ENCODE peak calls at places on chromosomes 6 and 20, in eight cellular contexts. T is Peyer's patch, H is ovary, G is heart left ventricle, E is testis, C is NB4, X is GM12892, F is H54. R is an unnamed sample.

GRCh38 chr6:155100087-155100486 is 105.0 kb downstream of the TIAM2 start:
- DNase-seq in C (no peak), X (no peak), E (peak), T (no peak), G (peak), H (no peak), F (no peak), R (no peak)

GRCh38 chr6:111565316-111566221 is 40.1 kb downstream of the TRAF3IP2 start:
- DNase-seq in X (no peak), G (no peak), E (no peak), C (peak), F (no peak), H (no peak), T (no peak), R (no peak)

GRCh38 chr6:19988555-19988954 is 151.4 kb downstream of the ID4 start:
- DNase-seq in E (no peak), G (no peak), F (no peak), H (no peak), T (no peak), X (no peak), C (peak), R (no peak)

GRCh38 chr20:31652917-31653385 is 15.2 kb downstream of the COX4I2 start:
- DNase-seq in F (no peak), G (no peak), X (no peak), H (no peak), E (no peak), T (no peak), C (no peak), R (no peak)

GRCh38 chr6:41582540-41582939 is 36.4 kb downstream of the FOXP4 start:
- DNase-seq in H (no peak), E (no peak), G (no peak), X (no peak), C (no peak), F (no peak), T (no peak), R (no peak)

GRCh38 chr6:90820436-90820835 is 233.6 kb upstream of the MAP3K7 start:
- DNase-seq in F (no peak), X (no peak), T (no peak), H (no peak), E (no peak), C (no peak), G (no peak), R (no peak)

GRCh38 chr20:19932170-19932667 is 84.9 kb upstream of the NAA20 start:
- DNase-seq in T (no peak), E (peak), X (no peak), H (peak), G (peak), F (no peak), C (no peak), R (no peak)

GRCh38 chr20:4519530-4519929 is 202.2 kb upstream of the PRND start:
- DNase-seq in F (no peak), H (no peak), G (no peak), E (peak), C (peak), X (peak), T (no peak), R (no peak)

GRCh38 chr6:62150048-62150663 is 135.9 kb downstream of the KHDRBS2 start:
- DNase-seq in T (no peak), X (no peak), E (peak), C (peak), F (no peak), H (no peak), G (no peak), R (no peak)

GRCh38 chr6:51972659-51973058 is 114.8 kb downstream of the PKHD1 start:
- DNase-seq in H (no peak), X (no peak), G (no peak), C (no peak), E (no peak), T (no peak), F (no peak), R (no peak)

GRCh38 chr6:162489406-162489976 is 238.1 kb downstream of the PRKN start:
- DNase-seq in G (no peak), H (no peak), F (no peak), E (no peak), C (no peak), T (no peak), X (no peak), R (no peak)

GRCh38 chr20:53097371-53097770 is 125.2 kb downstream of the TSHZ2 start:
- DNase-seq in G (no peak), H (no peak), E (no peak), F (no peak), T (no peak), C (no peak), X (no peak), R (no peak)

GRCh38 chr6:132320007-132320406 is 81.3 kb downstream of the MOXD1 start:
- DNase-seq in H (no peak), X (no peak), E (no peak), G (no peak), C (no peak), T (no peak), F (no peak), R (no peak)

GRCh38 chr20:32727663-32728062 is 15.6 kb downstream of the COMMD7 start:
- DNase-seq in C (no peak), F (peak), E (no peak), T (no peak), G (no peak), X (no peak), H (no peak), R (no peak)

GRCh38 chr6:40803897-40804702 is 216.9 kb upstream of the LRFN2 start:
- DNase-seq in G (no peak), E (no peak), C (no peak), F (no peak), H (no peak), X (no peak), T (no peak), R (no peak)

GRCh38 chr6:112148103-112148502 is 60.7 kb downstream of the FAM229B start:
- DNase-seq in C (no peak), F (no peak), T (no peak), X (no peak), G (no peak), H (no peak), E (no peak), R (no peak)

GRCh38 chr6:108684809-108685329 is 124.2 kb downstream of the FOXO3 start:
- DNase-seq in G (no peak), X (no peak), T (no peak), F (no peak), H (no peak), C (no peak), E (no peak), R (no peak)

GRCh38 chr6:1613631-1614447 is 4.1 kb downstream of the FOXC1 start:
- DNase-seq in G (peak), F (no peak), H (no peak), X (no peak), C (peak), E (no peak), T (no peak), R (no peak)

GRCh38 chr20:58117944-58118343 is 110.5 kb downstream of the ANKRD60 start:
- DNase-seq in H (no peak), E (no peak), G (no peak), C (no peak), X (no peak), T (no peak), F (no peak), R (no peak)

GRCh38 chr6:33824461-33825154 is 20.8 kb upstream of the MLN start:
- DNase-seq in G (no peak), H (no peak), F (no peak), T (peak), X (no peak), E (no peak), C (no peak), R (no peak)

GRCh38 chr6:134983823-134984222 is 33.9 kb upstream of the ALDH8A1 start:
- DNase-seq in F (no peak), C (no peak), T (no peak), E (no peak), X (no peak), G (no peak), H (no peak), R (no peak)

GRCh38 chr6:162032620-162033019 is 694.9 kb downstream of the PRKN start:
- DNase-seq in H (no peak), F (no peak), C (peak), G (no peak), E (no peak), X (no peak), T (no peak), R (no peak)

GRCh38 chr6:35506536-35506935 is 6.2 kb downstream of the TULP1 start:
- DNase-seq in X (no peak), C (no peak), T (no peak), H (no peak), G (no peak), F (no peak), E (no peak), R (no peak)

GRCh38 chr6:34272022-34272926 is 23.5 kb upstream of the SMIM29 start:
- DNase-seq in G (no peak), E (no peak), F (no peak), C (peak), T (no peak), H (no peak), X (no peak), R (no peak)

GRCh38 chr6:105459049-105459448 is 56.2 kb upstream of the PREP start:
- DNase-seq in G (no peak), C (no peak), X (no peak), H (no peak), F (no peak), T (no peak), E (no peak), R (no peak)

GRCh38 chr20:2244993-2245392 is 50.8 kb upstream of the TGM3 start:
- DNase-seq in F (no peak), C (peak), T (no peak), E (no peak), G (no peak), H (no peak), X (no peak), R (no peak)

GRCh38 chr6:99348220-99348822 is 1.2 kb downstream of the FAXC start:
- DNase-seq in E (no peak), G (no peak), T (no peak), C (no peak), X (no peak), H (no peak), F (no peak), R (no peak)

GRCh38 chr6:6379573-6379972 is 59.1 kb upstream of the F13A1 start:
- DNase-seq in F (no peak), X (no peak), C (peak), H (no peak), T (no peak), E (no peak), G (no peak), R (no peak)

GRCh38 chr6:45592991-45593390 is 215.3 kb upstream of the SUPT3H start:
- DNase-seq in C (no peak), H (no peak), T (no peak), X (no peak), F (no peak), G (no peak), E (no peak), R (no peak)

GRCh38 chr6:118186676-118187567 is 279.9 kb downstream of the SLC35F1 start:
- DNase-seq in F (no peak), E (no peak), X (no peak), C (no peak), T (no peak), G (no peak), H (no peak), R (no peak)

GRCh38 chr6:168315626-168316025 is 4.0 kb downstream of the DACT2 start:
- DNase-seq in F (no peak), X (no peak), E (no peak), T (no peak), G (no peak), C (no peak), H (no peak), R (no peak)

GRCh38 chr20:62359491-62360121 is 7.5 kb downstream of the LAMA5 start:
- DNase-seq in X (no peak), F (peak), T (no peak), H (peak), G (peak), E (no peak), C (no peak), R (no peak)

GRCh38 chr20:62356948-62357667 is 10.0 kb downstream of the LAMA5 start:
- DNase-seq in E (no peak), X (no peak), H (peak), T (no peak), G (peak), F (peak), C (no peak), R (no peak)

GRCh38 chr20:62357681-62358080 is 9.4 kb downstream of the LAMA5 start:
- DNase-seq in H (no peak), E (no peak), C (no peak), F (no peak), T (no peak), X (no peak), G (no peak), R (no peak)

GRCh38 chr20:62358171-62358719 is 8.9 kb downstream of the LAMA5 start:
- DNase-seq in X (no peak), G (no peak), F (peak), C (no peak), E (no peak), H (no peak), T (no peak), R (no peak)

DNA sequence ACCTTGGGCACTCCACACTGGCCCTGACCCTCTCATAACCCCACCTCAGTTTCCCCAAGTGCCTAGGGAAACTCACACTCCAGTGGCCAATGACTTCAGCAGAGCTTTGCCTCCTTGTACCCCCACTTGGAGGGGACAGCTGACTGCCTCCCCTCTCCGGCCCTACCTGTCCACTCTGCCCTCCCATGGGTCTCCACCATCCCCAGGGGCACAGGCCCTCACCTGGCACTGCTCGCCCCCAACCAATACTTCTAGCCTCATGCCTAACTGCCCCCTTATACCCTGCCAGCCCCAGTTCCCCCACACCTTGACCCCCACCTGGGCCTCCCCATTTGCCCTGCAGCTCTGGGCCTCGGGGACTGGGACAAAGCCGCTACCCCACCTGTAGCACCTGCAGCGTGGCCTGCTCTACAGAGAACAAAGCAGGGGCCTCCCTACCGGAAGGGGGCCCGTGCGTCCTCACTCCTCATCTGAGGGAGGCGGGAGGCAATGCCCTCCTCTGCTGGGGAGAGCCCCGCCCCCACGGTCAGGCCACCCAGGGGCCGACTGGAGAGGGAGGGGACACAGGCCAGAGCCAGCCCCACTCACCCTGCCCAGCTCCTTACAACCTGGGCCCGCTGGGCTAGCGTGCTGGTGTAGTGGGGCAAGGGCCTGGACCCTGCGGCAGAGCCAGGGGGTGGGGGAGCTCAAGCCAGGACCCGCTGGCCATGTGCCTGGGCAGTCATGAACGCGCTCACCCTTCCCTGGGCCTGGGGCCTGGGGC is 8.2 kb downstream of the LAMA5 start:
- DNase-seq in H (no peak), C (no peak), E (no peak), G (no peak), X (no peak), F (no peak), T (no peak), R (no peak)
- TF ChIP-seq POLR2A in H (no peak), C (no peak), E (no peak), G (no peak), X (no peak), F (no peak), T (no peak), R (no peak)

DNA sequence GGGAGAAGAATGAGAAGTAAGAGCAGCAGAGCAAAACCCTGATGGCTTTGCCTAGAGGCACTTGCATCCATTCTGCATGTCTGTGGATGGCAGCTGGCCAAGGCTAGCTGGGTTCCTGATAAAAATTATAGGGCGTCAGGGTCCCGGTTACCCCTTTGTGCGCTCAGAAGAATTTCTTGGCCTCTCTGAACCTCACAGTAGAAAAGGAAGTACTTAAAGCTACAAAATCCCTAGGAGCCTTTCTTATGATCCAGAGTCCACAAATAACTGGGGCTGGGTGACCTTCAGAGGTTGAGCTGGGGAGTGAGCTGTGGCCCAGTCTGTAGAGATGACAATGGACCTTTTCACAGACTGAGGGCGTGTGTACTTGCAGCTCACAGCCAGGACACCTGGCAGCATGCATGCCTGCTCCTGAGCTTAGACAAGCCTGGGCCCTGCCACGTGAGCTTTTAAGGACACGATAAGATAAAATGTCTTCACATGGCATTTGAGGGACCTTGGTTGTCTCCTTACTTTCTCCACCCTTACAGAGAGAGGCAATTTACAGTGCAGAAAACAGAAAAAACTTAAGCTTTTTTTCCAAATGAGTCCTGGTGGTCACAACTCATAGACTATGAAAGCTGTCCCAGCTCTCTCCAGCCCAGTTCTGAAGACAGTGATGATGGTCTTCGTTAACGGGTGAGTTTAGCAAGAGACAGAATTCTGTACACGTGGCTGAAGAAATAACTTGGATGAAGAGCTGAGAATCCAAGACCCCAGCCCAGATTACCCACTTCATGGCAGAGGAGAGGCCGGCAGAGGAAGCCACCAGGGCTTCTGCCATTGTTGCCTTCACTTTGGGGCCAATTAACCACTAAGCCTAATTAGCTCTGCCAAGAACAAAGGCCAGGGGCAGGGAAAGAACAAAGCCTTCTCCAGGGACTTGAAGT is 50.3 kb downstream of the FOXA2 start:
- DNase-seq in H (no peak), T (no peak), X (no peak), F (no peak), E (peak), C (no peak), G (no peak), R (no peak)
- TF ChIP-seq POLR2A in H (no peak), T (no peak), X (no peak), F (no peak), E (no peak), C (no peak), G (no peak), R (no peak)

DNA sequence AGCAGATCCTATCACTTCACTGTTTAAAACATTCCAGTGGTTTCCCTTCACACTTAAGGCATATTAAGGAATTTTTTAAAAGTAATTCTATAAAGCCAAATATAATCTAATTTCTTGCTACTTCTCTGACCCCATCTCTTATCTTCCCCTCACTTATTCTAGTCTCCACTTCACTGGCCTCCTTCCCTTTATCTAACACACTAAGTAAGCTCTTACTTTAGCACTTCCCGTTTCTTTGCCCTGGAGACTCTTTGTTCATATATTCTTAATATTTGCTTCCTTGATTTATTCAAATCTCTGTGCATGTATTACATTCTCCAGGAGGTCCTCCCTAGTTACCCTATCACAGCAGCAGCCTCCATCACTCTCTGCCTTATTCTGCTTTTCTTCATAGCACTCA is 20.3 kb downstream of the GTPBP2 start:
- DNase-seq in E (no peak), X (no peak), T (no peak), G (no peak), C (no peak), F (no peak), H (no peak), R (no peak)
- TF ChIP-seq POLR2A in E (no peak), X (no peak), T (no peak), G (no peak), C (no peak), F (no peak), H (no peak), R (no peak)

GRCh38 chr6:43426928-43427405 is 374 bp upstream of the ABCC10 start:
- DNase-seq in T (no peak), X (no peak), H (no peak), C (no peak), G (no peak), E (no peak), F (no peak), R (no peak)

GRCh38 chr6:43432009-43432945 is 4.9 kb downstream of the ABCC10 start:
- DNase-seq in X (no peak), E (no peak), C (no peak), G (no peak), F (no peak), H (no peak), T (no peak), R (no peak)

GRCh38 chr6:43428112-43428570 is 800 bp downstream of the ABCC10 start:
- DNase-seq in E (no peak), C (no peak), T (no peak), X (no peak), G (no peak), F (no peak), H (no peak), R (no peak)

GRCh38 chr6:43428874-43429273 is 1.5 kb downstream of the ABCC10 start:
- DNase-seq in G (no peak), T (no peak), H (no peak), X (no peak), E (no peak), F (no peak), C (no peak), R (no peak)

GRCh38 chr6:43427406-43428111 is at the start of gene ABCC10:
- DNase-seq in C (peak), E (peak), F (peak), T (peak), H (peak), X (peak), G (peak), R (peak)
- TF ChIP-seq POLR2A in C (peak), E (no peak), F (peak), T (peak), H (no peak), X (peak), G (peak), R (no peak)

DNA sequence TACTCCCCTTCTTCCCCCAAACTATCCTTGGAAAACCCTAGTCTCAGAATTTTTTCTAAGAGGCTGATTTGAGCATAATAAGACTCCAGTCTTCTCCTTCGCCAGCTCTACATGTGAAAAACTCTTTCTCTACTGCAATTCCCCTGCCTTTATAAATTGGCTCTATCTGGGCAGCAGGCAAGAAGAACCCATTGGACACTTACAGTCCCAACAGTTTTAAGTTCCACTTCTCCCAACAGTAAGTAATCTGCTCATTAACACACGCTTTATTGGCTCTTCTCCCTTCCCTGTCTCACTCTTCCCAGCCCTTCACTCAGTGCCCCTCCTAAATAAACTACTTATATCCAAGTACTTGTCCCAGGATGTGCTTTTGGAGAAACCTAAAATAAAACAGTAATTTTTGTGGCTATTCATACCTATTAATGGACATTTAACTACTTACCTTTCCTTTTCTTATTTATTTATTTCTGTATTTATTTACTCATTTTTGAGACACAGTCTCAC is 11.1 kb upstream of the DDR1 start:
- DNase-seq in H (no peak), E (no peak), G (no peak), X (no peak), F (no peak), T (no peak), C (no peak), R (no peak)
- TF ChIP-seq POLR2A in H (no peak), E (no peak), G (no peak), X (no peak), F (no peak), T (no peak), C (no peak), R (no peak)

GRCh38 chr20:36856196-36856595 is 19.7 kb upstream of the TLDC2 start:
- DNase-seq in F (no peak), E (peak), X (no peak), H (no peak), G (no peak), T (no peak), C (no peak), R (no peak)
- TF ChIP-seq POLR2A in F (no peak), E (no peak), X (no peak), H (no peak), G (no peak), T (no peak), C (no peak), R (no peak)

GRCh38 chr6:5260661-5261544 is at the start of the genes FARS2 and LYRM4:
- DNase-seq in C (peak), T (peak), F (peak), H (peak), X (peak), E (peak), G (peak), R (peak)
- TF ChIP-seq POLR2A in C (peak), T (peak), F (peak), H (no peak), X (peak), E (no peak), G (peak), R (peak)

GRCh38 chr6:12339808-12340487 is 49.8 kb downstream of the EDN1 start:
- DNase-seq in X (no peak), F (no peak), T (no peak), C (no peak), G (no peak), H (no peak), E (no peak), R (no peak)
- TF ChIP-seq POLR2A in X (no peak), F (no peak), T (no peak), C (no peak), G (no peak), H (no peak), E (no peak), R (no peak)

R was measured in esophagus squamous epithelium.